ENCODE peak calls at places on chromosome 22, in seven cellular contexts. C is endothelial cell of umbilical vein, E is prostate gland, F is ovary, P is heart left ventricle, R is A549, W is suprapubic skin. I is an unnamed sample.

GRCh38 chr22:32904044-32904443 is 102.5 kb downstream of the TIMP3 start:
- DNase-seq in P (peak; percentile 42), E (no peak), R (peak; percentile 29), C (no peak), W (no peak), F (no peak), I (peak; percentile 52)

GRCh38 chr22:49398646-49399045 is 429.0 kb downstream of the BRD1 start:
- DNase-seq in F (no peak), P (no peak), C (no peak), W (no peak), R (no peak), E (peak; percentile 1), I (no peak)

GRCh38 chr22:50219800-50220602 is 19.2 kb downstream of the SELENOO start:
- DNase-seq in R (no peak), W (no peak), E (no peak), C (no peak), P (no peak), F (no peak), I (no peak)

GRCh38 chr22:48741540-48741939 is 1086.1 kb downstream of the BRD1 start:
- DNase-seq in P (no peak), C (no peak), R (no peak), E (no peak), W (peak; percentile 70), F (no peak), I (no peak)

GRCh38 chr22:25742918-25743708 is 1.1 kb downstream of the MYO18B start:
- DNase-seq in E (no peak), P (no peak), F (no peak), R (no peak), C (no peak), W (no peak), I (no peak)

GRCh38 chr22:26106412-26106811 is 62.9 kb upstream of the SEZ6L start:
- DNase-seq in W (no peak), F (no peak), E (no peak), C (no peak), R (no peak), P (no peak), I (no peak)

GRCh38 chr22:44901301-44901700 is 108.5 kb downstream of the PHF21B start:
- DNase-seq in C (no peak), W (peak; percentile 9), P (no peak), R (peak; percentile 31), F (no peak), E (no peak), I (no peak)

GRCh38 chr22:50218996-50219727 is 18.4 kb downstream of the SELENOO start:
- DNase-seq in E (peak; percentile 97), F (peak; percentile 93), W (peak; percentile 91), R (peak; percentile 42), P (peak; percentile 91), C (peak; percentile 78), I (peak; percentile 82)

GRCh38 chr22:47486569-47487312 is 724.3 kb downstream of the TBC1D22A start:
- DNase-seq in P (no peak), E (no peak), W (no peak), C (no peak), F (no peak), R (no peak), I (no peak)

GRCh38 chr22:44526431-44527115 is 28.5 kb upstream of the RTL6 start:
- DNase-seq in W (no peak), P (no peak), R (no peak), E (no peak), F (no peak), C (no peak), I (no peak)

GRCh38 chr22:37887610-37888378 is 18.3 kb upstream of the MICALL1 start:
- DNase-seq in C (peak; percentile 57), F (peak; percentile 53), W (no peak), R (peak; percentile 36), P (no peak), E (peak; percentile 90), I (peak; percentile 88)

GRCh38 chr22:31954535-31955326 is 10.4 kb downstream of the YWHAH start:
- DNase-seq in E (no peak), R (no peak), W (no peak), P (no peak), F (no peak), C (no peak), I (no peak)

GRCh38 chr22:23781065-23781464 is 5.7 kb upstream of the SMARCB1 start:
- DNase-seq in E (no peak), R (no peak), F (no peak), P (no peak), C (no peak), W (no peak), I (no peak)

GRCh38 chr22:23071163-23072034 is 1.1 kb downstream of the GNAZ start:
- DNase-seq in R (no peak), F (peak; percentile 43), C (no peak), W (peak; percentile 59), E (no peak), P (peak; percentile 23), I (peak; percentile 19)

GRCh38 chr22:25485626-25486545 is 78.6 kb upstream of the GRK3 start:
- DNase-seq in R (no peak), C (no peak), F (no peak), E (no peak), W (peak; percentile 64), P (no peak), I (no peak)

GRCh38 chr22:39502109-39502788 is at the start of gene MIEF1:
- DNase-seq in P (peak; percentile 98), C (peak; percentile 96), F (peak; percentile 98), W (peak; percentile 99), E (peak; percentile 98), R (peak; percentile 95), I (peak; percentile 98)

GRCh38 chr22:38724926-38725571 is 19.3 kb downstream of the GTPBP1 start:
- DNase-seq in W (no peak), P (no peak), R (peak; percentile 49), E (no peak), F (no peak), C (peak; percentile 50), I (no peak)

GRCh38 chr22:32281092-32281491 is 25.9 kb upstream of the SLC5A4 start:
- DNase-seq in W (no peak), C (no peak), F (no peak), R (peak; percentile 1), P (no peak), E (no peak), I (no peak)

GRCh38 chr22:36243996-36244395 is 4.7 kb upstream of the APOL2 start:
- DNase-seq in P (peak; percentile 34), C (no peak), E (no peak), R (no peak), W (no peak), F (no peak), I (peak; percentile 14)

GRCh38 chr22:36249160-36249559 is 3.8 kb upstream of the APOL1 start:
- DNase-seq in R (no peak), C (no peak), W (no peak), F (no peak), E (no peak), P (no peak), I (no peak)

GRCh38 chr22:36246718-36247117 is 6.2 kb upstream of the APOL1 start:
- DNase-seq in E (no peak), F (no peak), C (no peak), W (no peak), P (no peak), R (no peak), I (no peak)

GRCh38 chr22:36245805-36246356 is 6.6 kb upstream of the APOL2 start:
- DNase-seq in C (no peak), W (no peak), P (no peak), F (no peak), E (no peak), R (no peak), I (no peak)

GRCh38 chr22:36244522-36245391 is 5.4 kb upstream of the APOL2 start:
- DNase-seq in F (no peak), E (no peak), C (no peak), W (no peak), R (no peak), P (peak; percentile 51), I (no peak)
- H3K27ac ChIP-seq in F (no peak overlapping the region), E (no peak overlapping the region), C (no peak overlapping the region), W (peak overlapping the region; percentile 57), R (no peak overlapping the region), P (peak overlapping the region; percentile 80), I (peak overlapping the region; percentile 5)

GRCh38 chr22:30573594-30574094 is 821 bp downstream of the GAL3ST1 start:
- DNase-seq in R (no peak), C (no peak), W (no peak), E (no peak), P (no peak), F (no peak), I (no peak)

GRCh38 chr22:30574095-30574981 is at the start of gene GAL3ST1:
- DNase-seq in E (no peak), F (no peak), C (no peak), R (peak; percentile 58), W (no peak), P (no peak), I (no peak)

GRCh38 chr22:30575859-30576258 is 1.4 kb upstream of the GAL3ST1 start:
- DNase-seq in C (no peak), W (no peak), E (no peak), F (no peak), P (no peak), R (no peak), I (no peak)

GRCh38 chr22:30572840-30573593 is 1.4 kb downstream of the GAL3ST1 start:
- DNase-seq in F (no peak), C (no peak), R (peak; percentile 41), P (no peak), W (no peak), E (no peak), I (no peak)

GRCh38 chr22:30575011-30575671 is 676 bp upstream of the GAL3ST1 start:
- DNase-seq in F (no peak), E (no peak), C (no peak), W (no peak), P (peak; percentile 59), R (no peak), I (peak; percentile 46)
- TF ChIP-seq POLR2A in F (no peak), E (no peak), C (no peak), W (no peak), P (no peak), R (no peak), I (no peak)

GRCh38 chr22:41368543-41368817 is 13.3 kb upstream of the TEF start:
- DNase-seq in F (no peak), P (no peak), E (no peak), C (no peak), W (no peak), R (no peak), I (no peak)
- H3K27ac ChIP-seq in F (peak overlapping the region; percentile 60), P (no peak overlapping the region), E (peak overlapping the region; percentile 69), C (no peak overlapping the region), W (peak overlapping the region; percentile 85), R (no peak overlapping the region), I (peak overlapping the region; percentile 65)

GRCh38 chr22:43398246-43398645 is 13.6 kb upstream of the MPPED1 start:
- DNase-seq in F (no peak), C (no peak), R (no peak), E (no peak), P (no peak), W (no peak), I (no peak)

GRCh38 chr22:43397766-43398165 is 14.0 kb upstream of the MPPED1 start:
- DNase-seq in C (no peak), E (no peak), R (no peak), W (no peak), F (no peak), P (no peak), I (no peak)

GRCh38 chr22:43395296-43395695 is 16.5 kb upstream of the MPPED1 start:
- DNase-seq in W (no peak), P (no peak), R (no peak), F (no peak), E (no peak), C (no peak), I (no peak)

GRCh38 chr22:43396321-43396933 is 15.4 kb upstream of the MPPED1 start:
- DNase-seq in F (no peak), E (no peak), C (no peak), R (no peak), P (no peak), W (no peak), I (no peak)

GRCh38 chr22:43396934-43397457 is 14.8 kb upstream of the MPPED1 start:
- DNase-seq in F (no peak), R (no peak), E (no peak), W (no peak), C (no peak), P (no peak), I (no peak)
- TF ChIP-seq POLR2A in F (no peak), R (no peak), E (no peak), W (no peak), C (no peak), P (no peak), I (no peak)